ENCODE peak calls at places on chromosomes 13 and 19, in seven cellular contexts. One of them, this sample, is unnamed.

GRCh38 chr13:36131931-36132297 is 732 bp upstream of the DCLK1 start:
- DNase-seq in tibial artery: peak
- DNase-seq in left cardiac atrium: peak
- DNase-seq in KG1: no peak
- DNase-seq in HFFc6: no peak
- DNase-seq in stimulated activated CD8-positive, alpha-beta memory T cell treated with anti-CD3 and anti-CD28 coated beads, Interleukin-4, amount 100 ng/mL, for 1 hour: no peak
- DNase-seq in activated CD4-positive, alpha-beta T cell treated with anti-CD3 and anti-CD28 coated beads, Interleukin-2, amount 10 ng/mL, durations not matched to agents 7 days and 5 days: no peak
- DNase-seq in this sample: peak

GRCh38 chr13:33080962-33081655 is 64.9 kb downstream of the KL start:
- DNase-seq in left cardiac atrium: no peak
- DNase-seq in KG1: no peak
- DNase-seq in HFFc6: no peak
- DNase-seq in stimulated activated CD8-positive, alpha-beta memory T cell treated with anti-CD3 and anti-CD28 coated beads, Interleukin-4, amount 100 ng/mL, for 1 hour: no peak
- DNase-seq in tibial artery: no peak
- DNase-seq in activated CD4-positive, alpha-beta T cell treated with anti-CD3 and anti-CD28 coated beads, Interleukin-2, amount 10 ng/mL, durations not matched to agents 7 days and 5 days: no peak
- DNase-seq in this sample: no peak

GRCh38 chr19:10602330-10603083 is 15.4 kb upstream of the AP1M2 start:
- DNase-seq in stimulated activated CD8-positive, alpha-beta memory T cell treated with anti-CD3 and anti-CD28 coated beads, Interleukin-4, amount 100 ng/mL, for 1 hour: peak
- DNase-seq in activated CD4-positive, alpha-beta T cell treated with anti-CD3 and anti-CD28 coated beads, Interleukin-2, amount 10 ng/mL, durations not matched to agents 7 days and 5 days: peak
- DNase-seq in HFFc6: peak
- DNase-seq in KG1: peak
- DNase-seq in tibial artery: peak
- DNase-seq in left cardiac atrium: peak
- DNase-seq in this sample: peak

GRCh38 chr13:101706651-101707050 is 254.2 kb downstream of the ITGBL1 start:
- DNase-seq in stimulated activated CD8-positive, alpha-beta memory T cell treated with anti-CD3 and anti-CD28 coated beads, Interleukin-4, amount 100 ng/mL, for 1 hour: no peak
- DNase-seq in activated CD4-positive, alpha-beta T cell treated with anti-CD3 and anti-CD28 coated beads, Interleukin-2, amount 10 ng/mL, durations not matched to agents 7 days and 5 days: peak
- DNase-seq in HFFc6: peak
- DNase-seq in left cardiac atrium: peak
- DNase-seq in tibial artery: no peak
- DNase-seq in KG1: peak
- DNase-seq in this sample: no peak

GRCh38 chr19:40089462-40089861 is 1.3 kb downstream of the ZNF780A start:
- DNase-seq in left cardiac atrium: peak
- DNase-seq in KG1: no peak
- DNase-seq in activated CD4-positive, alpha-beta T cell treated with anti-CD3 and anti-CD28 coated beads, Interleukin-2, amount 10 ng/mL, durations not matched to agents 7 days and 5 days: no peak
- DNase-seq in stimulated activated CD8-positive, alpha-beta memory T cell treated with anti-CD3 and anti-CD28 coated beads, Interleukin-4, amount 100 ng/mL, for 1 hour: no peak
- DNase-seq in HFFc6: no peak
- DNase-seq in tibial artery: no peak
- DNase-seq in this sample: no peak

GRCh38 chr13:113642563-113642962 is 15.4 kb downstream of the ATP4B start:
- DNase-seq in tibial artery: peak
- DNase-seq in activated CD4-positive, alpha-beta T cell treated with anti-CD3 and anti-CD28 coated beads, Interleukin-2, amount 10 ng/mL, durations not matched to agents 7 days and 5 days: no peak
- DNase-seq in stimulated activated CD8-positive, alpha-beta memory T cell treated with anti-CD3 and anti-CD28 coated beads, Interleukin-4, amount 100 ng/mL, for 1 hour: no peak
- DNase-seq in left cardiac atrium: no peak
- DNase-seq in HFFc6: no peak
- DNase-seq in KG1: no peak
- DNase-seq in this sample: no peak

GRCh38 chr19:821976-822773 is 420 bp upstream of the PLPPR3 start:
- DNase-seq in left cardiac atrium: no peak
- DNase-seq in activated CD4-positive, alpha-beta T cell treated with anti-CD3 and anti-CD28 coated beads, Interleukin-2, amount 10 ng/mL, durations not matched to agents 7 days and 5 days: no peak
- DNase-seq in tibial artery: no peak
- DNase-seq in stimulated activated CD8-positive, alpha-beta memory T cell treated with anti-CD3 and anti-CD28 coated beads, Interleukin-4, amount 100 ng/mL, for 1 hour: no peak
- DNase-seq in KG1: no peak
- DNase-seq in HFFc6: no peak
- DNase-seq in this sample: no peak

GRCh38 chr13:101454767-101455166 is 2.3 kb downstream of the ITGBL1 start:
- DNase-seq in HFFc6: peak
- DNase-seq in KG1: no peak
- DNase-seq in left cardiac atrium: no peak
- DNase-seq in tibial artery: no peak
- DNase-seq in stimulated activated CD8-positive, alpha-beta memory T cell treated with anti-CD3 and anti-CD28 coated beads, Interleukin-4, amount 100 ng/mL, for 1 hour: no peak
- DNase-seq in activated CD4-positive, alpha-beta T cell treated with anti-CD3 and anti-CD28 coated beads, Interleukin-2, amount 10 ng/mL, durations not matched to agents 7 days and 5 days: no peak
- DNase-seq in this sample: no peak

GRCh38 chr19:19860756-19861390 is 4.8 kb upstream of the ZNF253 start:
- DNase-seq in KG1: no peak
- DNase-seq in tibial artery: no peak
- DNase-seq in HFFc6: no peak
- DNase-seq in activated CD4-positive, alpha-beta T cell treated with anti-CD3 and anti-CD28 coated beads, Interleukin-2, amount 10 ng/mL, durations not matched to agents 7 days and 5 days: peak
- DNase-seq in stimulated activated CD8-positive, alpha-beta memory T cell treated with anti-CD3 and anti-CD28 coated beads, Interleukin-4, amount 100 ng/mL, for 1 hour: peak
- DNase-seq in left cardiac atrium: peak
- DNase-seq in this sample: no peak

GRCh38 chr19:56350416-56351045 is 35.9 kb upstream of the ZSCAN5A start:
- DNase-seq in activated CD4-positive, alpha-beta T cell treated with anti-CD3 and anti-CD28 coated beads, Interleukin-2, amount 10 ng/mL, durations not matched to agents 7 days and 5 days: peak
- DNase-seq in stimulated activated CD8-positive, alpha-beta memory T cell treated with anti-CD3 and anti-CD28 coated beads, Interleukin-4, amount 100 ng/mL, for 1 hour: no peak
- DNase-seq in tibial artery: no peak
- DNase-seq in HFFc6: peak
- DNase-seq in KG1: peak
- DNase-seq in left cardiac atrium: peak
- DNase-seq in this sample: no peak

GRCh38 chr13:20331949-20332348 is 99.8 kb upstream of the GJB6 start:
- DNase-seq in tibial artery: no peak
- DNase-seq in KG1: no peak
- DNase-seq in HFFc6: no peak
- DNase-seq in stimulated activated CD8-positive, alpha-beta memory T cell treated with anti-CD3 and anti-CD28 coated beads, Interleukin-4, amount 100 ng/mL, for 1 hour: no peak
- DNase-seq in left cardiac atrium: no peak
- DNase-seq in activated CD4-positive, alpha-beta T cell treated with anti-CD3 and anti-CD28 coated beads, Interleukin-2, amount 10 ng/mL, durations not matched to agents 7 days and 5 days: no peak
- DNase-seq in this sample: no peak